ENCODE peak calls at places on chromosomes 16 and 17, in nine cellular contexts. X is fibroblast of pulmonary artery; I is GM12878; H is posterior cingulate gyrus; R is activated T-cell treated with anti-CD3 and anti-CD28 coated beads, Interleukin-2, amount 50 U/mL, for 48 hours; A is G401; S is PC-9; B is NCI-H1105 treated with DMSO at 0.1 percent for 48 hours; G is mesendoderm. M is an unnamed sample.

GRCh38 chr16:24717411-24717810 is 12.0 kb upstream of the TNRC6A start:
- DNase-seq in R (no peak), H (no peak), S (no peak), X (peak), G (no peak), I (no peak), A (no peak), B (no peak), M (no peak)

GRCh38 chr16:78489072-78489471 is 389.6 kb downstream of the WWOX start:
- DNase-seq in X (no peak), S (no peak), B (no peak), I (no peak), R (no peak), A (no peak), H (no peak), G (no peak), M (peak)

GRCh38 chr17:1484586-1485310 is 7.7 kb downstream of the MYO1C start:
- DNase-seq in X (peak), R (peak), A (peak), B (peak), S (peak), G (peak), H (no peak), I (peak), M (peak)

GRCh38 chr16:9489823-9490467 is 398.5 kb downstream of the HAPSTR1 start:
- DNase-seq in R (no peak), S (no peak), X (no peak), B (no peak), H (peak), A (peak), I (no peak), G (no peak), M (no peak)

GRCh38 chr17:81517339-81518112 is 4.9 kb upstream of the ACTG1 start:
- DNase-seq in B (no peak), S (no peak), R (no peak), H (no peak), A (no peak), I (peak), G (peak), X (no peak), M (no peak)

GRCh38 chr16:66373667-66374066 is 7.2 kb downstream of the CDH5 start:
- DNase-seq in X (no peak), B (no peak), A (no peak), S (no peak), H (no peak), R (no peak), G (no peak), I (no peak), M (no peak)

GRCh38 chr17:63819131-63819530 is 8.1 kb upstream of the PSMC5 start:
- DNase-seq in B (no peak), X (no peak), H (no peak), R (no peak), I (no peak), A (no peak), G (no peak), S (no peak), M (no peak)

GRCh38 chr17:58786586-58787295 is 31.1 kb downstream of the PPM1E start:
- DNase-seq in R (no peak), I (no peak), S (peak), H (no peak), B (no peak), G (no peak), A (peak), X (peak), M (peak)

GRCh38 chr17:75144816-75145511 is 9.3 kb downstream of the JPT1 start:
- DNase-seq in B (no peak), S (no peak), H (no peak), R (no peak), I (no peak), A (no peak), G (no peak), X (no peak), M (no peak)

GRCh38 chr16:70432800-70433455 is 6.0 kb downstream of the ST3GAL2 start:
- DNase-seq in X (peak), R (no peak), G (no peak), A (no peak), H (no peak), B (no peak), I (no peak), S (no peak), M (peak)

GRCh38 chr17:7314719-7315569 is at the start of gene GPS2:
- DNase-seq in I (no peak), B (peak), X (peak), H (peak), A (peak), G (peak), S (peak), R (peak), M (peak)

GRCh38 chr16:89392881-89393730 is 97.3 kb downstream of the ANKRD11 start:
- DNase-seq in A (no peak), B (no peak), H (no peak), S (no peak), R (no peak), I (no peak), G (peak), X (no peak), M (no peak)

GRCh38 chr16:1534021-1535020 is 855 bp downstream of the TMEM204 start:
- DNase-seq in S (no peak), I (no peak), R (peak), X (no peak), H (no peak), G (no peak), A (no peak), B (no peak), M (no peak)

GRCh38 chr17:44331249-44331760 is 6.7 kb upstream of the SLC25A39 start:
- DNase-seq in X (peak), H (no peak), R (peak), A (peak), S (peak), B (peak), I (no peak), G (peak), M (peak)

GRCh38 chr17:79970576-79971068 is 65.0 kb downstream of the TBC1D16 start:
- DNase-seq in H (no peak), G (peak), R (no peak), X (peak), I (no peak), S (no peak), B (no peak), A (peak), M (peak)

GRCh38 chr17:76506408-76507328 is 5.4 kb upstream of the RHBDF2 start:
- DNase-seq in A (peak), G (peak), S (peak), R (peak), H (peak), B (peak), X (peak), I (peak), M (peak)

GRCh38 chr17:33038740-33039139 is 47.1 kb downstream of the SPACA3 start:
- DNase-seq in I (no peak), G (peak), A (peak), H (no peak), B (peak), S (no peak), R (peak), X (peak), M (peak)

GRCh38 chr17:67281053-67281452 is 36.1 kb upstream of the HELZ start:
- DNase-seq in A (no peak), I (no peak), X (no peak), B (no peak), G (no peak), S (no peak), R (no peak), H (no peak), M (no peak)

GRCh38 chr17:65050438-65050837 is 6.1 kb downstream of the GNA13 start:
- DNase-seq in S (no peak), B (no peak), H (no peak), G (no peak), X (no peak), R (no peak), I (no peak), A (no peak), M (no peak)

GRCh38 chr17:14203392-14203791 is 33.3 kb downstream of the CDRT15 start:
- DNase-seq in H (no peak), A (no peak), S (no peak), G (peak), X (peak), R (peak), I (no peak), B (no peak), M (no peak)

GRCh38 chr16:56341656-56342397 is 83.5 kb downstream of the AMFR start:
- DNase-seq in B (no peak), G (no peak), A (no peak), I (no peak), H (no peak), S (no peak), X (no peak), R (no peak), M (no peak)

GRCh38 chr16:3431779-3432219 is 11.5 kb downstream of the ZNF597 start:
- DNase-seq in B (no peak), S (no peak), G (no peak), I (no peak), X (peak), H (peak), A (peak), R (peak), M (peak)

GRCh38 chr17:32021618-32021955 is 14.4 kb downstream of the LRRC37B start:
- DNase-seq in R (no peak), H (no peak), A (no peak), B (no peak), I (no peak), G (no peak), S (no peak), X (no peak), M (no peak)

GRCh38 chr16:71885261-71885650 is 1.3 kb upstream of the ZNF821 start:
- DNase-seq in X (no peak), I (no peak), S (no peak), B (no peak), H (no peak), G (peak), R (no peak), A (no peak), M (no peak)

GRCh38 chr17:79147791-79148506 is 73.3 kb downstream of the ENGASE start:
- DNase-seq in R (no peak), H (no peak), X (no peak), A (no peak), I (no peak), B (no peak), G (peak), S (no peak), M (no peak)

GRCh38 chr17:16470302-16470701 is 21.7 kb downstream of the LRRC75A start:
- DNase-seq in H (no peak), G (no peak), X (no peak), I (no peak), A (peak), B (peak), R (no peak), S (no peak), M (peak)

GRCh38 chr17:48174833-48175232 is 67.3 kb downstream of the SNX11 start:
- DNase-seq in B (peak), R (no peak), G (no peak), H (no peak), I (no peak), A (peak), S (no peak), X (no peak), M (no peak)

GRCh38 chr16:71723537-71724319 is 773 bp downstream of the PHLPP2 start:
- DNase-seq in R (peak), X (peak), S (peak), B (peak), H (peak), I (no peak), A (peak), G (peak), M (peak)

GRCh38 chr16:2152695-2153506 is 2.7 kb upstream of the TRAF7 start:
- DNase-seq in S (peak), G (peak), R (peak), A (no peak), H (no peak), B (no peak), I (no peak), X (no peak), M (no peak)

GRCh38 chr17:9520649-9521435 is 54.8 kb downstream of the STX8 start:
- DNase-seq in R (no peak), G (peak), X (no peak), S (no peak), A (no peak), I (no peak), H (no peak), B (no peak), M (no peak)

GRCh38 chr17:7974638-7975131 is 27.7 kb upstream of the GUCY2D start:
- DNase-seq in G (no peak), X (no peak), H (no peak), R (no peak), A (no peak), S (no peak), I (no peak), B (no peak), M (no peak)

GRCh38 chr17:29760279-29760721 is 137.6 kb upstream of the CORO6 start:
- DNase-seq in S (no peak), G (peak), H (no peak), X (peak), R (peak), B (no peak), A (no peak), I (peak), M (no peak)

GRCh38 chr17:7046127-7046724 is 2.3 kb upstream of the SLC16A11 start:
- DNase-seq in I (no peak), S (peak), B (peak), A (peak), H (peak), X (no peak), R (peak), G (peak), M (no peak)

GRCh38 chr16:684067-684794 is at the start of gene JMJD8:
- DNase-seq in H (peak), S (peak), R (peak), A (peak), X (peak), G (peak), I (no peak), B (peak), M (peak)

GRCh38 chr16:78230832-78231231 is 131.4 kb downstream of the WWOX start:
- DNase-seq in S (no peak), I (no peak), X (peak), B (no peak), R (no peak), A (no peak), H (no peak), G (no peak), M (no peak)